ENCODE peak calls at places on chromosomes 13 and 19, in four cellular contexts. B is Peyer's patch, Q is PC-3, L is tibial artery. D is an unnamed sample. For H3K4me1, the result is how much of the 10 kb centered on the place peaks cover.

GRCh38 chr19:290539-291521 is at the start of gene PLPP2:
- DNase-seq in B (peak), Q (no peak), L (no peak), D (peak)

GRCh38 chr13:59203855-59204254 is 959.9 kb downstream of the DIAPH3 start:
- DNase-seq in B (no peak), Q (no peak), L (no peak), D (no peak)

GRCh38 chr13:27783111-27783510 is 9.2 kb upstream of the GSX1 start:
- DNase-seq in B (no peak), Q (peak), L (no peak), D (no peak)

GRCh38 chr19:35608250-35608649 is 4.3 kb upstream of the HAUS5 start:
- DNase-seq in B (no peak), Q (no peak), L (no peak), D (no peak)

GRCh38 chr13:80360298-80360827 is 19.4 kb upstream of the SPRY2 start:
- DNase-seq in B (no peak), Q (no peak), L (no peak), D (no peak)

GRCh38 chr13:73064991-73065390 is 6.2 kb downstream of the KLF5 start:
- DNase-seq in B (no peak), Q (no peak), L (no peak), D (no peak)

GRCh38 chr19:50815443-50815842 is 8.1 kb downstream of the KLK1 start:
- DNase-seq in B (no peak), Q (no peak), L (no peak), D (no peak)

GRCh38 chr13:21077360-21078353 is 16.3 kb upstream of the LATS2 start:
- DNase-seq in B (no peak), Q (no peak), L (no peak), D (no peak)

GRCh38 chr13:88592105-88592504 is 920.9 kb downstream of the SLITRK5 start:
- DNase-seq in B (no peak), Q (no peak), L (no peak), D (no peak)

GRCh38 chr19:9943744-9944143 is 7.4 kb upstream of the OLFM2 start:
- DNase-seq in B (no peak), Q (no peak), L (no peak), D (no peak)

GRCh38 chr13:23979361-23980159 is 82.3 kb upstream of the C1QTNF9B start:
- DNase-seq in B (peak), Q (peak), L (peak), D (peak)

GRCh38 chr13:75704942-75705320 is 68.8 kb downstream of the LMO7 start:
- DNase-seq in B (peak), Q (peak), L (no peak), D (no peak)

GRCh38 chr19:29612121-29612520 is 6.0 kb downstream of the POP4 start:
- DNase-seq in B (no peak), Q (no peak), L (no peak), D (no peak)

GRCh38 chr19:33384983-33385382 is 11.5 kb downstream of the CEBPG start:
- DNase-seq in B (peak), Q (no peak), L (no peak), D (no peak)
- H3K4me1 ChIP-seq in B (under half), Q (under half), L (under half), D (under half)

DNA sequence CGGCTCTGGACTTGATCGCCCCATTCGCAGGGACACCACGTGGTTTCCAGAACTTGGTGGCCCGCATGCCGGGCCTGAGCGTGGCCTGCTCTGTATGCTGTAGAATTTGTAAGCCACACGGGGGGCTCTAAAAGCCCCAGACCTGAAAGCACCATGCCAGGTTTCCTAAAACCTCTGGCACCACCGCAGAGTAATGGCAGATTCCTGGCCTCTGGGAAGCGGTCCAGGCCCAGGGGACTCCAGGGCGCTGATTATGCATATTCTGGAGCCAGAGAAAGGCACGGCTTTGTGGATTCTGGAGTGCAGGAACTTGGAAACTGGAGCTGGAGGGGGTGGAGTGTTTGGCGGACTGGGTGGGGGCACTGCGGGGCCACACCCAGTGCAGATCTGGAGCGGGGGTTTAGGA is 3.7 kb downstream of the FTL start:
- DNase-seq in B (no peak), Q (no peak), L (no peak), D (no peak)
- H3K4me3 ChIP-seq in B (no peak), Q (no peak), L (no peak), D (no peak)

GRCh38 chr19:52601025-52601973 is 31.2 kb downstream of the ZNF701 start:
- DNase-seq in B (peak), Q (peak), L (peak), D (peak)
- TF ChIP-seq CTCF in B (no peak), Q (peak), L (peak), D (peak)

DNA sequence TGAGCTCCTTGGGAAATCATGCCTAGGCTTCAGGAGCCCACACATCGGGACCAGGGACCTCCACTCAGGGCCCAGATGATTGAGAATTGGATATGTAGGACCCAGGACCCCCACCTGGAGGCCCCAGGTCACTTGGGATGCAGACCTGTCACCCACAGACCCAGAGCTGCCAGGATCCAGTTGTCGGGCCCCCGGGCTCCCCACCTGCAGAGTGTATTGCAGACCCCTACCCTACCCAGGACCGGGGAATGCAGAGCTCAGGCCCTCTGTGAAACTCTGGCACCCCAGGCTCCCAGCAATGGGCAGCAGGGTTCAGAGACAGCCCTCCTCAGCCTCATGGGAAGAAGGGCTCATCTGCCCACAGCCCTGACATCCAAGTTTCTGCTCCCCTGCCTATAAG is 5.9 kb downstream of the NFKBIB start:
- DNase-seq in B (no peak), Q (no peak), L (no peak), D (no peak)
- H3K4me1 ChIP-seq in B (under half), Q (under half), L (under half), D (under half)

GRCh38 chr19:7874080-7874856 is at the start of gene PRR36:
- DNase-seq in B (no peak), Q (peak), L (no peak), D (no peak)
- H3K4me3 ChIP-seq in B (peak), Q (peak), L (peak), D (no peak)

GRCh38 chr13:36509369-36509768 is 77.1 kb downstream of the CCNA1 start:
- DNase-seq in B (no peak), Q (peak), L (no peak), D (no peak)
- TF ChIP-seq CTCF in B (no peak), Q (peak), L (no peak), D (no peak)

GRCh38 chr19:17721821-17722220 is 2.5 kb downstream of the MAP1S start:
- DNase-seq in B (no peak), Q (peak), L (peak), D (peak)
- H3K4me1 ChIP-seq in B (under half), Q (under half), L (under half), D (under half)

DNA sequence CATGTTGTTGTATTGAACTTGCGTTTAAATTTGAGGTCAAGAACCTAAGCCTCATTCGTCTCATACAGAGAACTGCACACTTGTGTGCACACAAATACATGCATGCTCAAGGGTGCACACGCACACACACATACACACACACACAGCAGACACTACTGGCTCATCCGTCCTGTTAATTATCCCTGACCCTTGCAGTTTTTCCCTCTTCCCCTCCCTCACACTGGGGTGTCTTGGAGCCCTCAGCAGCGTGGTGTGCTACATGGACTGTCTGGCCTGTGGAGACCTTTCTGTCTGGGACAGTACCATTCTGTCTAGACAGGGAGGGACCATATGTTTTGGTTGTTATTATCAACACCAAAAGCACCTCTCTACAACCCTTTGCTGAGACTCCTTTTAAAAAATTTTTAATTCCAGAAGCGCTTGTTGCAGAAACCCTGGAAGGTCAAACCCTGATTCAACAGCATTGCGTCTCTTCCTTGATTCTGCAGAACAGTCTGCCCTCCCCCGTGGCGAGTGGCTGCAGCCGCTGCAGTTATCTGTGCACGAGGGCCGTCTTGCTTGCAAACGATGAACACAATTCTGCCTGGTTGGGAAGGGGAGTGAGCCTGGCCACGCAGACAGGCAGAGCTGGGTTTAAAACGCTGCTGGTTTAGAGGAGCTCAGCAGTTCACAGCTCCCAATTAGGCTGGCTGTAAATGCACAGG is 374.0 kb downstream of the IRS2 start:
- DNase-seq in B (peak), Q (peak), L (no peak), D (no peak)
- H3K4me3 ChIP-seq in B (no peak), Q (peak), L (peak), D (no peak)

DNA sequence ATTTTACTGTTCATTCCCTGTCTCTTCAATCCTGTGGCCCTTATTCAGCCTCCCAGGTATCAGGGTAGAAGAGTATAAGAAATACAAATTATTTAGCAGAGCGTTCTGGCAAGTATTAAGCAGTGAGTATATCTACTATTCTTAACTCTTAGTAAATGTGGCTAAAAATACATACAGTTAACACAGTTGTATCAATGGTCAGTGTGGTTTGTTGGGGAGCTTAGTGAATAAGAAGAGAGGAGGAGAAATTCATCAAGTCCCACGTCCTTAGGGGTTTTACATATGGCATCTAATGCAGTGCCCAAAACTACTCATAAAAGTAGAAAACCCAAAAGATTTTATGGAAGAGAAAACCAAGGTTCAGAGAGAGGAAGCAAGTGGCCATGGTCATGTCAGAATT is 691.0 kb upstream of the SGCG start:
- DNase-seq in B (no peak), Q (no peak), L (no peak), D (no peak)
- TF ChIP-seq CTCF in B (no peak), Q (no peak), L (no peak), D (no peak)

DNA sequence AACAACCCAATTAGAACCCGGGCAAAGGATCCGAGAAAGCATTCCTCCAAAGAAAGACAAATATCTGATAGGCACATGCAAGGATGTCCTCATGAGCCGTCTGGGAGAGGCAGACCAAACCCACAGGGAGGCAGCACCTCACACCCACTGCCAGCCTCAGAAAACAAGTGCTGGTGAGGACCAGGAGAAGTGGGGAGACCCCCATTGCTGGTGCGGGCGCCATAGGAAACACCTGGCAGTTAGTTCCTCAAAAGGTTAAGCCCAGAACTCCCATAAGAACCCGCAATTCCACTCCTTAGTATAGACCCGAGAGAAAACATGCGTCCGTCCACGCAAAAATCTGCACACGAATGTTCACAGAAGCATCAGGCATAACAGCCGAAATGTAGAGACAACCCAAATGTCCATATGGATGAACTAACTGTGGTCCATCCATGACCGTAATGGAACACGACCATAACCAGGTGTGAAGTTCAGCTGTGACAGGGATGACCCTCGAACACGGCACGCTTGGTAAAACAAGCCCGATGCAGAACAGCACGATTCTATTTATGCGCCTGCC is 7.9 kb downstream of the ZNF787 start:
- DNase-seq in B (peak), Q (no peak), L (no peak), D (no peak)
- H3K4me1 ChIP-seq in B (under half), Q (under half), L (under half), D (under half)

D was measured in uterus.